ENCODE peak calls at places on chromosomes 4 and X, in four cellular contexts. Z is mammary epithelial cell, Y is MM.1S, P is endothelial cell of umbilical vein. H is an unnamed sample. For H3K4me1, the result is how much of the 10 kb centered on the place peaks cover.

GRCh38 chr4:108544504-108544903 is 75.9 kb upstream of the RPL34 start:
- DNase-seq in Y (no peak), P (no peak), Z (peak), H (no peak)

GRCh38 chrX:8749697-8750096 is 17.8 kb upstream of the ANOS1 start:
- DNase-seq in Y (no peak), Z (no peak), P (no peak), H (no peak)

GRCh38 chr4:78293348-78293747 is 236.2 kb downstream of the FRAS1 start:
- DNase-seq in Z (no peak), P (no peak), Y (no peak), H (no peak)

GRCh38 chr4:24070117-24070516 is 180.3 kb upstream of the PPARGC1A start:
- DNase-seq in P (no peak), Y (no peak), Z (peak), H (no peak)

GRCh38 chr4:25454491-25454890 is 77.4 kb downstream of the ANAPC4 start:
- DNase-seq in Z (no peak), Y (no peak), P (peak), H (no peak)

GRCh38 chrX:19072372-19072771 is 49.9 kb downstream of the ADGRG2 start:
- DNase-seq in Z (no peak), P (no peak), Y (no peak), H (no peak)

GRCh38 chrX:111040377-111041017 is 55.5 kb upstream of the PAK3 start:
- DNase-seq in Z (peak), P (no peak), Y (no peak), H (no peak)

GRCh38 chr4:86155766-86156165 is 204.1 kb downstream of the MAPK10 start:
- DNase-seq in Y (no peak), P (no peak), Z (peak), H (no peak)

GRCh38 chrX:147738260-147738659 is 173.5 kb upstream of the FMR1 start:
- DNase-seq in Y (no peak), Z (no peak), P (no peak), H (peak)

GRCh38 chrX:71292669-71293379 is 8.7 kb upstream of the ITGB1BP2 start:
- DNase-seq in Z (no peak), Y (no peak), P (no peak), H (no peak)

GRCh38 chrX:45322382-45322781 is 121.7 kb upstream of the DIPK2B start:
- DNase-seq in P (peak), Y (peak), Z (peak), H (peak)

GRCh38 chrX:132933170-132933569 is 25.3 kb downstream of the HS6ST2 start:
- DNase-seq in Z (no peak), Y (no peak), P (no peak), H (no peak)

GRCh38 chr4:53306729-53307128 is 59.1 kb downstream of the SCFD2 start:
- DNase-seq in Y (no peak), P (peak), Z (no peak), H (no peak)

GRCh38 chr4:16027626-16028025 is 56.2 kb downstream of the PROM1 start:
- DNase-seq in Y (no peak), P (no peak), Z (no peak), H (no peak)

GRCh38 chrX:44433556-44433955 is 90.1 kb upstream of the EFHC2 start:
- DNase-seq in Y (no peak), P (no peak), Z (no peak), H (no peak)

GRCh38 chr4:47804598-47804997 is 33.3 kb downstream of the CORIN start:
- DNase-seq in Y (no peak), Z (no peak), P (no peak), H (no peak)
- TF ChIP-seq CTCF in Y (no peak), Z (no peak), P (no peak), H (no peak)

GRCh38 chrX:153913211-153913610 is 8.7 kb downstream of the AVPR2 start:
- DNase-seq in P (no peak), Y (no peak), Z (no peak), H (no peak)
- H3K9ac ChIP-seq in P (no peak), Y (no peak), Z (no peak), H (no peak)

GRCh38 chrX:154544885-154545284 is 1.8 kb downstream of the G6PD start:
- DNase-seq in Y (no peak), Z (no peak), P (no peak), H (no peak)

GRCh38 chrX:154541589-154541895 is 5.1 kb downstream of the G6PD start:
- DNase-seq in Z (no peak), P (no peak), Y (no peak), H (no peak)

GRCh38 chrX:154542723-154543424 is 3.8 kb downstream of the G6PD start:
- DNase-seq in P (no peak), Y (no peak), Z (no peak), H (peak)

GRCh38 chrX:154540897-154541535 is 5.6 kb downstream of the G6PD start:
- DNase-seq in Y (no peak), P (no peak), Z (peak), H (no peak)

GRCh38 chrX:154541896-154542722 is 4.5 kb downstream of the G6PD start:
- DNase-seq in Y (no peak), Z (peak), P (peak), H (no peak)
- H3K4me1 ChIP-seq in Y (under half), Z (under half), P (under half), H (under half)

DNA sequence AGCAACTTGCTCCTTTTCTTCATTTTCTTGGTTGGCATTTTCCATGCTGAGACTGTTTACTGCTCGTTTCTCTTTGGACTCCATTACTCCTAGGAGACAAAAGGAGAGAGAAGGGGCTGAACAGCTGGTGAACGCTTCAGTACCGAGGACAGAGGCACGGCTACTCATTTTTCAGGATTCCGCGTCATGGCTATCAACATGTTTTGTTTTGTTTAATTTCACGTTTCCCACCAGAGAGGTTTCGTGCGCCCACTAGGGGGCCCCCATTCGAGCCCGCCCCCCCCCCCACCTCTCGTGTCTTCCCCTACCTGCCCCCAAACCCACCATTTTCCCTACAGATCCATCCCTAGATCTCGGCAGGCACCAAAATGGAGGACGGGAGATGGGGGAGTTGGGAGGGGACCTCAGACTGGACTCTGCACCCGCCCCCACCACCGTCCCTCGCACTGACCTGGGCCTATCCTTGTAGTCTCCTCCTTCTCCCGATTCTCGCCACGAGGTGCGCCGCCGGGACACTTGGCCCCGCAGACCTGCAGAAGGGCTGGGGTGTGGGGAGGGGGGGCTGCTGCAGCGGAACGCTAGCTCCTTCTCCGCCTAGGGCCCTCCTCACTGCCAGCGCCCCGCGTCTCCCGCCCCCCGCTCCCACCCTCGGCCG is 653 bp downstream of the BEX1 start:
- DNase-seq in Y (peak), Z (peak), P (peak), H (no peak)
- TF ChIP-seq CTCF in Y (no peak), Z (no peak), P (no peak), H (no peak)